ENCODE peak calls at places on chromosomes 16 and 17, in four cellular contexts. O is SK-MEL-5, H is T-helper 17 cell, B is GM13977. Y is an unnamed sample.

GRCh38 chr17:82438401-82439193 is 12.0 kb downstream of the CYBC1 start:
- DNase-seq in O (no peak), H (no peak), B (no peak), Y (no peak)

GRCh38 chr17:38746004-38746892 is 1.9 kb downstream of the PCGF2 start:
- DNase-seq in O (no peak), H (no peak), B (no peak), Y (no peak)

GRCh38 chr17:39607057-39607850 is 466 bp downstream of the NEUROD2 start:
- DNase-seq in O (no peak), H (no peak), B (no peak), Y (no peak)

GRCh38 chr17:80071116-80071980 is 30.0 kb upstream of the GAA start:
- DNase-seq in O (no peak), H (no peak), B (no peak), Y (no peak)

GRCh38 chr16:31467151-31467550 is 4.8 kb upstream of the TGFB1I1 start:
- DNase-seq in O (peak; percentile 34), H (no peak), B (no peak), Y (no peak)

GRCh38 chr16:31417916-31418315 is 10.2 kb downstream of the COX6A2 start:
- DNase-seq in O (no peak), H (no peak), B (no peak), Y (no peak)

GRCh38 chr16:8645141-8645521 is 23.6 kb downstream of the METTL22 start:
- DNase-seq in O (no peak), H (no peak), B (no peak), Y (no peak)

GRCh38 chr16:28258571-28258970 is 33.8 kb upstream of the SBK1 start:
- DNase-seq in O (no peak), H (no peak), B (no peak), Y (no peak)

GRCh38 chr16:23479138-23479537 is 26.1 kb upstream of the COG7 start:
- DNase-seq in O (no peak), H (no peak), B (no peak), Y (no peak)

GRCh38 chr17:58300336-58300735 is 19.6 kb upstream of the MPO start:
- DNase-seq in O (no peak), H (no peak), B (no peak), Y (no peak)

GRCh38 chr17:7745748-7746470 is 28.4 kb downstream of the DNAH2 start:
- DNase-seq in O (peak; percentile 96), H (no peak), B (no peak), Y (peak; percentile 93)